ENCODE peak calls at places on chromosome 21, in nine cellular contexts. S, A, X, T, R, W, D, E and G are unnamed samples.

GRCh38 chr21:42025392-42026071 is 15.4 kb upstream of the ZBTB21 start:
- DNase-seq in R (peak; percentile 94), A (no peak), T (no peak), W (no peak), D (no peak), X (peak; percentile 33), S (peak; percentile 49), E (no peak), G (no peak)

GRCh38 chr21:25838809-25839208 is 104.0 kb downstream of the GABPA start:
- DNase-seq in R (peak; percentile 20), X (no peak), D (no peak), T (no peak), S (no peak), A (no peak), W (no peak), E (no peak), G (no peak)

GRCh38 chr21:41168391-41169257 is 664 bp downstream of the BACE2 start:
- DNase-seq in A (no peak), S (peak; percentile 75), R (peak; percentile 68), D (peak; percentile 63), T (no peak), X (peak; percentile 90), E (peak; percentile 41), W (peak; percentile 75), G (no peak)

GRCh38 chr21:25283720-25284119 is 323.6 kb downstream of the MRPL39 start:
- DNase-seq in D (no peak), R (peak; percentile 56), W (no peak), X (no peak), A (no peak), T (no peak), S (peak; percentile 67), E (no peak), G (no peak)

GRCh38 chr21:41373253-41373652 is 11.4 kb downstream of the MX2 start:
- DNase-seq in T (no peak), W (peak; percentile 40), A (no peak), X (peak; percentile 48), S (no peak), E (no peak), R (no peak), D (peak; percentile 15), G (no peak)

GRCh38 chr21:42308161-42308913 is 6.9 kb downstream of the TFF3 start:
- DNase-seq in T (peak; percentile 71), R (no peak), A (no peak), D (no peak), X (no peak), W (no peak), S (no peak), E (no peak), G (no peak)

GRCh38 chr21:41875086-41875485 is 4.1 kb downstream of the PRDM15 start:
- DNase-seq in A (no peak), D (no peak), W (no peak), E (no peak), R (no peak), X (no peak), T (no peak), S (no peak), G (no peak)

GRCh38 chr21:26167593-26167992 is 3.0 kb downstream of the APP start:
- DNase-seq in E (peak; percentile 24), R (no peak), W (no peak), D (no peak), X (no peak), T (no peak), A (no peak), S (no peak), G (no peak)

GRCh38 chr21:29725025-29725736 is 214.6 kb downstream of the GRIK1 start:
- DNase-seq in T (no peak), W (no peak), R (no peak), X (no peak), A (no peak), D (no peak), S (no peak), E (peak; percentile 51), G (no peak)

GRCh38 chr21:33127154-33127893 is 57.4 kb downstream of the OLIG1 start:
- DNase-seq in X (no peak), W (peak; percentile 72), E (peak; percentile 54), S (peak; percentile 72), A (peak; percentile 41), T (peak; percentile 85), R (peak; percentile 65), D (no peak), G (peak; percentile 62)

GRCh38 chr21:34129039-34129891 is 55.9 kb downstream of the MRPS6 start:
- DNase-seq in S (peak; percentile 91), A (peak; percentile 66), X (peak; percentile 87), E (peak; percentile 51), D (no peak), W (peak; percentile 58), T (no peak), R (peak; percentile 92), G (peak; percentile 79)

GRCh38 chr21:38531610-38532009 is 33.3 kb upstream of the ERG start:
- DNase-seq in W (no peak), X (peak; percentile 75), E (no peak), R (no peak), D (no peak), S (peak; percentile 7), T (no peak), A (no peak), G (no peak)

GRCh38 chr21:31597683-31598082 is 61.8 kb upstream of the SOD1 start:
- DNase-seq in D (no peak), X (no peak), E (no peak), S (no peak), A (no peak), R (no peak), T (no peak), W (no peak), G (no peak)

GRCh38 chr21:21163904-21164303 is 165.7 kb downstream of the NCAM2 start:
- DNase-seq in D (no peak), E (peak; percentile 42), R (peak; percentile 82), W (peak; percentile 54), X (no peak), A (no peak), S (peak; percentile 85), T (peak; percentile 40), G (peak; percentile 1)

GRCh38 chr21:41706678-41707077 is 60.2 kb downstream of the RIPK4 start:
- DNase-seq in E (peak; percentile 100), T (no peak), W (peak; percentile 84), S (peak; percentile 32), X (no peak), R (peak; percentile 39), D (no peak), A (no peak), G (no peak)

GRCh38 chr21:36767096-36767495 is 68.2 kb downstream of the SIM2 start:
- DNase-seq in W (no peak), R (no peak), E (peak; percentile 36), S (no peak), X (no peak), T (no peak), D (no peak), A (no peak), G (no peak)

GRCh38 chr21:36769051-36769867 is 70.3 kb downstream of the SIM2 start:
- DNase-seq in S (peak; percentile 84), T (no peak), A (no peak), X (no peak), D (no peak), W (no peak), R (peak; percentile 61), E (peak; percentile 10), G (no peak)

GRCh38 chr21:36766511-36766910 is 67.6 kb downstream of the SIM2 start:
- DNase-seq in A (no peak), R (no peak), D (no peak), S (no peak), X (no peak), W (no peak), T (no peak), E (no peak), G (no peak)

GRCh38 chr21:36765229-36765628 is 66.3 kb downstream of the SIM2 start:
- DNase-seq in S (no peak), A (no peak), E (no peak), T (no peak), D (no peak), R (peak; percentile 42), W (no peak), X (no peak), G (no peak)

GRCh38 chr21:36768496-36768895 is 69.6 kb downstream of the SIM2 start:
- DNase-seq in T (no peak), E (no peak), R (no peak), A (no peak), S (no peak), W (no peak), X (no peak), D (no peak), G (no peak)
- H3K27ac ChIP-seq in T (no peak overlapping the region), E (no peak overlapping the region), R (no peak overlapping the region), A (no peak overlapping the region), S (no peak overlapping the region), W (no peak overlapping the region), X (no peak overlapping the region), D (peak overlapping the region; percentile 42), G (no peak overlapping the region)

GRCh38 chr21:45406801-45407628 is 2.0 kb downstream of the COL18A1 start:
- DNase-seq in S (no peak), R (no peak), X (peak; percentile 72), E (no peak), A (no peak), D (no peak), W (no peak), T (no peak), G (no peak)
- H3K27ac ChIP-seq in S (peak overlapping the region; percentile 98), R (no peak overlapping the region), X (peak overlapping the region; percentile 98), E (no peak overlapping the region), A (no peak overlapping the region), D (peak overlapping the region; percentile 78), W (peak overlapping the region; percentile 62), T (no peak overlapping the region), G (no peak overlapping the region)

GRCh38 chr21:37427221-37427620 is 60.6 kb downstream of the DYRK1A start:
- DNase-seq in W (no peak), S (no peak), T (no peak), X (no peak), R (no peak), E (no peak), A (no peak), D (no peak), G (no peak)

GRCh38 chr21:37433441-37433840 is 66.9 kb downstream of the DYRK1A start:
- DNase-seq in S (no peak), R (no peak), X (no peak), A (no peak), E (no peak), T (no peak), D (no peak), W (no peak), G (no peak)

GRCh38 chr21:37431243-37431642 is 64.7 kb downstream of the DYRK1A start:
- DNase-seq in A (no peak), D (no peak), T (no peak), E (no peak), S (no peak), R (no peak), W (no peak), X (no peak), G (no peak)

GRCh38 chr21:37429356-37429755 is 62.8 kb downstream of the DYRK1A start:
- DNase-seq in D (no peak), S (no peak), E (no peak), A (no peak), R (no peak), X (no peak), W (no peak), T (no peak), G (no peak)

GRCh38 chr21:37430184-37430821 is 63.7 kb downstream of the DYRK1A start:
- DNase-seq in D (peak; percentile 52), R (no peak), X (no peak), A (no peak), S (no peak), E (peak; percentile 63), W (no peak), T (no peak), G (no peak)
- H3K27ac ChIP-seq in D (no peak overlapping the region), R (no peak overlapping the region), X (no peak overlapping the region), A (no peak overlapping the region), S (peak overlapping the region; percentile 81), E (no peak overlapping the region), W (no peak overlapping the region), T (no peak overlapping the region), G (no peak overlapping the region)

GRCh38 chr21:45320261-45320990 is 32.7 kb upstream of the POFUT2 start:
- DNase-seq in X (peak; percentile 88), R (no peak), D (no peak), S (no peak), W (no peak), T (no peak), E (peak; percentile 19), A (no peak), G (no peak)
- H3K27ac ChIP-seq in X (peak overlapping the region; percentile 99), R (no peak overlapping the region), D (peak overlapping the region; percentile 66), S (peak overlapping the region; percentile 94), W (no peak overlapping the region), T (no peak overlapping the region), E (no peak overlapping the region), A (no peak overlapping the region), G (no peak overlapping the region)